ENCODE peak calls at places on chromosomes 11 and 22, in five cellular contexts. C is AG09319; N is A549; B is activated T-cell treated with anti-CD3 and anti-CD28 coated beads for 1 hour; T is activated CD4-positive, alpha-beta T cell treated with anti-CD3 and anti-CD28 coated beads for 1 hour. H is an unnamed sample.

GRCh38 chr22:41256254-41256897 is 15.6 kb upstream of the CHADL start:
- DNase-seq in C (peak), N (peak), B (no peak), T (no peak), H (no peak)

GRCh38 chr11:96102664-96103068 is 178.8 kb upstream of the MTMR2 start:
- DNase-seq in C (no peak), N (peak), B (no peak), T (no peak), H (no peak)

GRCh38 chr11:119975561-119976152 is 162.3 kb downstream of the TRIM29 start:
- DNase-seq in C (no peak), N (no peak), B (no peak), T (no peak), H (no peak)

GRCh38 chr11:32851251-32851650 is 21.5 kb downstream of the PRRG4 start:
- DNase-seq in C (no peak), N (no peak), B (no peak), T (no peak), H (no peak)

GRCh38 chr22:28014141-28015055 is 95.3 kb upstream of the PITPNB start:
- DNase-seq in C (no peak), N (no peak), B (no peak), T (no peak), H (no peak)

GRCh38 chr11:117842131-117842941 is 17.8 kb upstream of the FXYD2 start:
- DNase-seq in C (no peak), N (no peak), B (no peak), T (no peak), H (no peak)

GRCh38 chr22:22342697-22343602 is 98.4 kb downstream of the VPREB1 start:
- DNase-seq in C (no peak), N (peak), B (peak), T (peak), H (peak)

GRCh38 chr22:28911777-28912669 is 28.7 kb downstream of the ZNRF3 start:
- DNase-seq in C (peak), N (peak), B (no peak), T (no peak), H (no peak)

GRCh38 chr11:108562746-108563581 is 30.6 kb downstream of the EXPH5 start:
- DNase-seq in C (no peak), N (no peak), B (no peak), T (no peak), H (no peak)

GRCh38 chr22:38766076-38766777 is 10.4 kb upstream of the SUN2 start:
- DNase-seq in C (no peak), N (peak), B (no peak), T (no peak), H (peak)

GRCh38 chr11:44766972-44767278 is 40.2 kb downstream of the TSPAN18 start:
- DNase-seq in C (no peak), N (no peak), B (no peak), T (no peak), H (no peak)

GRCh38 chr22:29268511-29269229 is 602 bp downstream of the EWSR1 start:
- DNase-seq in C (no peak), N (peak), B (peak), T (no peak), H (peak)

GRCh38 chr11:119432484-119433368 is 9.8 kb upstream of the THY1 start:
- DNase-seq in C (peak), N (no peak), B (no peak), T (no peak), H (no peak)

GRCh38 chr11:12224537-12224893 is 114.1 kb downstream of the MICAL2 start:
- DNase-seq in C (no peak), N (no peak), B (peak), T (peak), H (peak)

GRCh38 chr11:77146261-77147035 is 18.4 kb downstream of the MYO7A start:
- DNase-seq in C (no peak), N (no peak), B (no peak), T (no peak), H (no peak)

GRCh38 chr11:1498262-1498661 is 11.7 kb upstream of the MOB2 start:
- DNase-seq in C (no peak), N (no peak), B (no peak), T (no peak), H (no peak)

GRCh38 chr11:117969160-117969991 is 16.8 kb upstream of the IL10RA start:
- DNase-seq in C (no peak), N (no peak), B (no peak), T (no peak), H (no peak)

H was measured in effector CD8-positive, alpha-beta T cell.